ENCODE peak calls at places on chromosomes 2 and 18, in nine cellular contexts. D is fibroblast of mammary gland, C is H9, X is uterus, J is fibroblast of lung, R is lower leg skin, I is PC-3, S is kidney, Q is coronary artery. H is an unnamed sample.

GRCh38 chr2:28348921-28349320 is 43.7 kb upstream of the FOSL2 start:
- DNase-seq in D (no peak), C (no peak), X (no peak), J (no peak), R (no peak), I (no peak), S (no peak), Q (no peak), H (no peak)

GRCh38 chr2:237315881-237316225 is 98.1 kb downstream of the COL6A3 start:
- DNase-seq in D (no peak), C (no peak), X (no peak), J (peak), R (no peak), I (no peak), S (no peak), Q (no peak), H (no peak)

GRCh38 chr2:153595939-153596338 is 117.4 kb upstream of the RPRM start:
- DNase-seq in D (peak), C (peak), X (no peak), J (no peak), R (no peak), I (peak), S (no peak), Q (no peak), H (no peak)

GRCh38 chr2:12718662-12719399 is 2.1 kb downstream of the TRIB2 start:
- DNase-seq in D (no peak), C (peak), X (no peak), J (peak), R (no peak), I (peak), S (peak), Q (no peak), H (no peak)

GRCh38 chr18:50161806-50162205 is 33.1 kb downstream of the MYO5B start:
- DNase-seq in D (peak), C (no peak), X (no peak), J (no peak), R (no peak), I (peak), S (no peak), Q (no peak), H (no peak)

GRCh38 chr2:65265090-65266045 is 37.7 kb downstream of the ACTR2 start:
- DNase-seq in D (peak), C (no peak), X (no peak), J (peak), R (peak), I (peak), S (no peak), Q (no peak), H (peak)

GRCh38 chr2:114068438-114068837 is 178.5 kb downstream of the ACTR3 start:
- DNase-seq in D (no peak), C (peak), X (no peak), J (no peak), R (no peak), I (no peak), S (no peak), Q (no peak), H (no peak)

GRCh38 chr2:106070181-106070580 is 123.9 kb downstream of the UXS1 start:
- DNase-seq in D (no peak), C (no peak), X (no peak), J (no peak), R (no peak), I (no peak), S (no peak), Q (no peak), H (no peak)

GRCh38 chr2:238030422-238031155 is 30.2 kb upstream of the SCLY start:
- DNase-seq in D (no peak), C (no peak), X (no peak), J (no peak), R (no peak), I (no peak), S (no peak), Q (no peak), H (no peak)

GRCh38 chr2:24819442-24820174 is 26.4 kb downstream of the CENPO start:
- DNase-seq in D (no peak), C (no peak), X (no peak), J (no peak), R (no peak), I (no peak), S (peak), Q (no peak), H (no peak)

GRCh38 chr2:109376796-109377495 is 236.8 kb downstream of the SEPTIN10 start:
- DNase-seq in D (peak), C (peak), X (peak), J (no peak), R (no peak), I (no peak), S (peak), Q (peak), H (peak)

GRCh38 chr2:173830169-173830568 is 135.0 kb downstream of the SP3 start:
- DNase-seq in D (peak), C (no peak), X (peak), J (peak), R (no peak), I (no peak), S (no peak), Q (no peak), H (no peak)

GRCh38 chr2:73080321-73081131 is 9.0 kb upstream of the SFXN5 start:
- DNase-seq in D (no peak), C (no peak), X (no peak), J (no peak), R (no peak), I (no peak), S (peak), Q (no peak), H (no peak)

GRCh38 chr2:223760838-223761502 is 76.4 kb downstream of the AP1S3 start:
- DNase-seq in D (peak), C (peak), X (no peak), J (peak), R (peak), I (peak), S (peak), Q (no peak), H (peak)

DNA sequence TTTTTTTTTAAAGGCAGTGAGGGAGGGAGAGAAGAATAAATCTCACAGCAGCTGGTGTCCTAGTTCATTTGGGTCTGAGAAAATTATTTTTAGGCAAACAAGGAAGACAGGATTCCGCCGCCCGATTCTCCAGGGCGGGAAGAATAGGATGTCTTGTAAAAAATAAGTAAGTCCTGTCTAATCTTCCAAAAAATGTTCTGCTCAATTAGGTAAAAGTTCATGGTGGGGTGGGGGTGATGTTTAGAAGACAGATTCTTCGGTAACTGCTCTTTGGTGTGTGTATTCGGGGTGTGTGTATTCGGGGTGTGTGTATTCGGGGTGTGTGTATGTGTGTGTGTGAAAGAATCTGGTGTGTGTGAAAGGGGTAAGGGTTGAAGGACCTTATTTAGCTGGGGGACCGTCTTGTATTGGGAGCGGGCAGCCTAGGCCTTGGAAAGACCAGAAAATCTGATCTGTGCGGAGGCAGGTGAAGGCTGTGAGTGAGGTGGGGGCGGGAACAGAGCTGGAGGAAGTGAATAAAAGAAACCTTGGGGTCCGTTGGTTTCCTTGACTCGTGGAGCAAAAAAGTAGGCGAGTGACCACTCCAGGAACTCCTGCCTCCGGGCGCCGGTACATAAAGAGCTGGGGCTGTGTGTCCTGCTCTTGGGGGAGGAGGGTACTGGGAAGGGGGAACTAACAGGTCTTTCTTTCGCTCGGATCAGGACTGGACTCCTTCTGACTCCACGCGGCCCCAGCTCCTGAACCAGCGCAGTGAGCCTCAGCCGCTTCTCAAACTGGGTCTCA is 4.4 kb upstream of the PAX3 start:
- DNase-seq in D (no peak), C (no peak), X (no peak), J (no peak), R (no peak), I (no peak), S (no peak), Q (no peak), H (no peak)
- TF ChIP-seq CTCF in D (no peak), C (no peak), X (no peak), J (no peak), R (no peak), I (no peak), S (no peak), Q (no peak), H (no peak)

DNA sequence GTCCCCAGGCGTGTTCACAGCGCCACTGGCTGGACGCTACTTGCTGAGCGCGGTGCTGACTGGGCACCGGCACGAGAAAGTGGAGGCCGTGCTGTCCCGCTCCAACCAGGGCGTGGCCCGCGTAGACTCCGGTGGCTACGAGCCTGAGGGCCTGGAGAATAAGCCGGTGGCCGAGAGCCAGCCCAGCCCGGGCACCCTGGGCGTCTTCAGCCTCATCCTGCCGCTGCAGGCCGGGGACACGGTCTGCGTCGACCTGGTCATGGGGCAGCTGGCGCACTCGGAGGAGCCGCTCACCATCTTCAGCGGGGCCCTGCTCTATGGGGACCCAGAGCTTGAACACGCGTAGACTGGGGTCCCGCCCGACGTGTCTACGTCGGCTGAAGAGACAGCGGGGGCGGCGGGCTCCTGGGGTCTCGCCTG is 892 bp upstream of the KHK start:
- DNase-seq in D (peak), C (peak), X (peak), J (peak), R (peak), I (peak), S (peak), Q (peak), H (peak)
- TF ChIP-seq CTCF in D (peak), C (peak), X (peak), J (peak), R (no peak), I (peak), S (peak), Q (no peak), H (peak)

GRCh38 chr18:5066380-5066977 is 130.6 kb downstream of the AKAIN1 start:
- DNase-seq in D (no peak), C (peak), X (no peak), J (no peak), R (no peak), I (no peak), S (no peak), Q (no peak), H (no peak)
- TF ChIP-seq CTCF in D (no peak), C (peak), X (no peak), J (no peak), R (no peak), I (peak), S (no peak), Q (no peak), H (peak)

GRCh38 chr2:214410128-214410775 is 602 bp upstream of the VWC2L start:
- DNase-seq in D (no peak), C (no peak), X (no peak), J (no peak), R (no peak), I (peak), S (no peak), Q (no peak), H (no peak)
- TF ChIP-seq CTCF in D (no peak), C (peak), X (no peak), J (no peak), R (no peak), I (peak), S (no peak), Q (no peak), H (peak)

DNA sequence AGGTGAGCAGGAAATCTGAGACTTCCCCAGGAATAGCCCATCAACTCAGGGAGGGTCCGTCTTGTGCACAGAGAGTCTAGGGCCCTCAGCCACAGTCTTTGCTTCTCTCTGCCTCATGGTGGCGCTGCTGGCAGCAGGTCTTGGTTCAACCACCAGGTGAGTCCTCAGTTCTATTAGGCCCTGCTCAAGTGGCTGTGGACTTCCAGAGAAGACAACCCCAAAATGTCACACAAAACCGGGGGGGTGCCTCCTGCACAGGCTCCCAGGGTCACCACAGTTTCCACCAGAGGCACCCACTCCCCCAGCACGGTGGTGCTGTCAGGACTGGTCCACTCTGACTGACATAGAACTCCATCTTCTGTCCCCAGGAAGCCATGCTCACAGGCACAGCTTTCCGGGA is 2.4 kb upstream of the CHRNG start:
- DNase-seq in D (no peak), C (peak), X (no peak), J (no peak), R (no peak), I (no peak), S (no peak), Q (no peak), H (no peak)
- TF ChIP-seq CTCF in D (peak), C (peak), X (no peak), J (no peak), R (no peak), I (peak), S (peak), Q (no peak), H (peak)

DNA sequence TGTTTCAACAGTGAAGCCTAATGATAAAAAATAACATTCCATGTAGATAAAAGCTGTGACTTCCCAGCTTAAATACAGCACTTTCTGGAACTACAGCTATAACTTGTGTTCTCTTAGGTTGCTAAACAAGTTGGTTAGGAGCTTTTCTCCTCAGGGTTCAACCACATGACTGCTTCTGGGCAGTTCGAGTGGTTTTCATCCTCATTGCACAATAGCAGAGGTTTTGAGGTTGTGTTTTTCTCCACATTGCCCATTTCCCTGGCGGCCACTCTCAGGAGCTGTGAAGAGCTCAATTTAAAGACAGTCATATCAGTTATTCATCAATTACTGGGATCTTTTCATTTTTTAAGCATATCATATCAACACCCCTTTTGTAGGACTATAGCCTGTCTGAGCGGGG is 102.2 kb upstream of the CYP1B1 start:
- DNase-seq in D (peak), C (no peak), X (no peak), J (peak), R (peak), I (no peak), S (no peak), Q (no peak), H (no peak)
- TF ChIP-seq CTCF in D (no peak), C (no peak), X (no peak), J (no peak), R (no peak), I (no peak), S (no peak), Q (no peak), H (no peak)

GRCh38 chr18:6881034-6881800 is 151.7 kb downstream of the ARHGAP28 start:
- DNase-seq in D (peak), C (no peak), X (peak), J (peak), R (peak), I (no peak), S (no peak), Q (no peak), H (no peak)

GRCh38 chr18:6884944-6885343 is 155.4 kb downstream of the ARHGAP28 start:
- DNase-seq in D (peak), C (no peak), X (no peak), J (peak), R (no peak), I (no peak), S (no peak), Q (no peak), H (peak)

GRCh38 chr18:6886931-6887330 is 157.4 kb downstream of the ARHGAP28 start:
- DNase-seq in D (no peak), C (no peak), X (no peak), J (no peak), R (no peak), I (no peak), S (no peak), Q (no peak), H (no peak)

GRCh38 chr18:6891788-6892187 is 162.3 kb downstream of the ARHGAP28 start:
- DNase-seq in D (peak), C (no peak), X (no peak), J (no peak), R (no peak), I (peak), S (no peak), Q (no peak), H (no peak)

DNA sequence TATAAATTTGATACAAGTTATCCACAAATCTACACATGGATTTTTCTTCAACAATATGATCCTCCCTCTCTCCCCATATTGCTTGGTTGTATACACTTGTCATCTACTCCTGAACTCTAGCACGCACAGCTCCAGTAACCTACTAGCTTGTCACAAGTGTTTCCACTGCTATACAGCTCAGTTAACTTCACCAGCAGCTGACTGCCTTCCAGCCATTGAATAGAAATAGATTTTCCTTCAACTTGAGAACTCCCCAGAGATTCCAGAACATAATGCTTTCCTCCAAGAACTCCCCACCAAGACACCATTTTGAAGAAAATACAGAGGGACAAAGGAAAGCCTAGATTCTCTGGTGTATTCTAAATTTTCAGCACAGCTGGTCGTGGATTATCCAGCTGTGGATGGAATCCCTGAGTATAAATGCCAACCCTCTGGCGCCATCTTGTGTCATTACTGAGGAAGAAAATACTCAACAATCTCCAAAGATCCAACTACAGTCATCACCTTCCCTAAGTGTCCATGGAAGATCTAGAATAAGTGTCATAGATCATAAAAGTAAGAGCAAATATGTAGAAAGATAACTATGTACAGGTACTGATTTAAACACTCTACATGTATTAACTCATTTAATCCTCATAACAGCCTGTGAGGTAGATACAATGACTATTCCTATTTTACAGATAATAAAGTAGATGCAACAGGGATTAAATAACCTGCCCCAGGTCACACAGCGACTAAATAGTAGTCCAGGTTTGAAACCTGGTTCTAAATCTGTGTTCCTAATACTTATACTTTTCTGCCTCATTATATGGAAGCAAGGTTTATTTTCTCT is 156.7 kb downstream of the ARHGAP28 start:
- DNase-seq in D (peak), C (no peak), X (peak), J (peak), R (peak), I (peak), S (no peak), Q (no peak), H (peak)
- TF ChIP-seq CTCF in D (peak), C (peak), X (peak), J (peak), R (no peak), I (peak), S (peak), Q (peak), H (peak)

GRCh38 chr2:200616656-200617055 is 30.8 kb downstream of the AOX1 start:
- DNase-seq in D (peak), C (no peak), X (no peak), J (peak), R (no peak), I (no peak), S (no peak), Q (no peak), H (no peak)

GRCh38 chr2:200619275-200619674 is 33.5 kb downstream of the AOX1 start:
- DNase-seq in D (peak), C (no peak), X (no peak), J (peak), R (no peak), I (peak), S (no peak), Q (no peak), H (no peak)

GRCh38 chr2:200617089-200618050 is 31.6 kb downstream of the AOX1 start:
- DNase-seq in D (peak), C (no peak), X (no peak), J (peak), R (no peak), I (no peak), S (no peak), Q (no peak), H (no peak)

GRCh38 chr2:200618051-200618419 is 32.2 kb downstream of the AOX1 start:
- DNase-seq in D (no peak), C (no peak), X (no peak), J (no peak), R (no peak), I (no peak), S (no peak), Q (no peak), H (no peak)

GRCh38 chr2:200618590-200619021 is 32.8 kb downstream of the AOX1 start:
- DNase-seq in D (peak), C (no peak), X (no peak), J (peak), R (no peak), I (peak), S (no peak), Q (no peak), H (no peak)
- TF ChIP-seq CTCF in D (peak), C (no peak), X (no peak), J (peak), R (no peak), I (peak), S (no peak), Q (no peak), H (peak)